ENCODE peak calls at places on chromosomes 12 and 14, in seven cellular contexts. One of them, this sample, is unnamed.

GRCh38 chr14:102052522-102052921 is 34.3 kb downstream of the HSP90AA1 start:
- DNase-seq in A549: no peak
- DNase-seq in SW480: no peak
- DNase-seq in NCI-H82: no peak
- DNase-seq in ACHN: no peak
- DNase-seq in GM20000: no peak
- DNase-seq in NAMALWA: no peak
- DNase-seq in this sample: no peak

GRCh38 chr14:22981090-22982012 is 1.0 kb downstream of the AJUBA start:
- DNase-seq in A549: peak
- DNase-seq in SW480: peak
- DNase-seq in NCI-H82: no peak
- DNase-seq in ACHN: no peak
- DNase-seq in GM20000: peak
- DNase-seq in NAMALWA: no peak
- DNase-seq in this sample: no peak

GRCh38 chr12:17169726-17170471 is 563.9 kb upstream of the LMO3 start:
- DNase-seq in A549: no peak
- DNase-seq in SW480: no peak
- DNase-seq in NCI-H82: peak
- DNase-seq in ACHN: no peak
- DNase-seq in GM20000: no peak
- DNase-seq in NAMALWA: no peak
- DNase-seq in this sample: no peak

GRCh38 chr14:104093366-104094055 is 8.0 kb downstream of the ASPG start:
- DNase-seq in A549: no peak
- DNase-seq in SW480: peak
- DNase-seq in NCI-H82: peak
- DNase-seq in ACHN: no peak
- DNase-seq in GM20000: no peak
- DNase-seq in NAMALWA: no peak
- DNase-seq in this sample: no peak

GRCh38 chr12:22532317-22532716 is 12.0 kb downstream of the C2CD5 start:
- DNase-seq in A549: no peak
- DNase-seq in SW480: no peak
- DNase-seq in NCI-H82: no peak
- DNase-seq in ACHN: no peak
- DNase-seq in GM20000: no peak
- DNase-seq in NAMALWA: no peak
- DNase-seq in this sample: no peak

GRCh38 chr12:9799961-9800360 is 27.3 kb upstream of the KLRF1 start:
- DNase-seq in A549: no peak
- DNase-seq in SW480: no peak
- DNase-seq in NCI-H82: peak
- DNase-seq in ACHN: no peak
- DNase-seq in GM20000: no peak
- DNase-seq in NAMALWA: no peak
- DNase-seq in this sample: no peak

GRCh38 chr14:98754343-98755025 is 517.5 kb downstream of the BCL11B start:
- DNase-seq in A549: no peak
- DNase-seq in SW480: no peak
- DNase-seq in NCI-H82: no peak
- DNase-seq in ACHN: no peak
- DNase-seq in GM20000: no peak
- DNase-seq in NAMALWA: no peak
- DNase-seq in this sample: no peak

GRCh38 chr12:52903855-52904508 is 894 bp downstream of the KRT8 start:
- DNase-seq in A549: peak
- DNase-seq in SW480: peak
- DNase-seq in NCI-H82: no peak
- DNase-seq in ACHN: peak
- DNase-seq in GM20000: peak
- DNase-seq in NAMALWA: no peak
- DNase-seq in this sample: no peak

GRCh38 chr12:105860556-105861207 is 278.1 kb downstream of the NUAK1 start:
- DNase-seq in A549: peak
- DNase-seq in SW480: peak
- DNase-seq in NCI-H82: peak
- DNase-seq in ACHN: no peak
- DNase-seq in GM20000: no peak
- DNase-seq in NAMALWA: no peak
- DNase-seq in this sample: no peak

GRCh38 chr14:61557262-61557661 is 138.1 kb upstream of the HIF1A start:
- DNase-seq in A549: no peak
- DNase-seq in SW480: no peak
- DNase-seq in NCI-H82: no peak
- DNase-seq in ACHN: no peak
- DNase-seq in GM20000: no peak
- DNase-seq in NAMALWA: no peak
- DNase-seq in this sample: no peak

GRCh38 chr14:101022121-101022520 is 118.6 kb upstream of the RTL1 start:
- DNase-seq in A549: no peak
- DNase-seq in SW480: no peak
- DNase-seq in NCI-H82: no peak
- DNase-seq in ACHN: no peak
- DNase-seq in GM20000: no peak
- DNase-seq in NAMALWA: no peak
- DNase-seq in this sample: no peak

GRCh38 chr12:62903151-62903550 is 31.8 kb downstream of the PPM1H start:
- DNase-seq in A549: no peak
- DNase-seq in SW480: no peak
- DNase-seq in NCI-H82: no peak
- DNase-seq in ACHN: no peak
- DNase-seq in GM20000: no peak
- DNase-seq in NAMALWA: peak
- DNase-seq in this sample: no peak

GRCh38 chr12:122909442-122910288 is 13.7 kb upstream of the VPS37B start:
- DNase-seq in A549: no peak
- DNase-seq in SW480: no peak
- DNase-seq in NCI-H82: no peak
- DNase-seq in ACHN: no peak
- DNase-seq in GM20000: no peak
- DNase-seq in NAMALWA: no peak
- DNase-seq in this sample: no peak

GRCh38 chr14:76320486-76320885 is 55.5 kb upstream of the ESRRB start:
- DNase-seq in A549: no peak
- DNase-seq in SW480: no peak
- DNase-seq in NCI-H82: no peak
- DNase-seq in ACHN: no peak
- DNase-seq in GM20000: no peak
- DNase-seq in NAMALWA: no peak
- DNase-seq in this sample: no peak

GRCh38 chr14:23539209-23539866 is 12.2 kb downstream of the ZFHX2 start:
- DNase-seq in A549: peak
- DNase-seq in SW480: peak
- DNase-seq in NCI-H82: peak
- DNase-seq in ACHN: peak
- DNase-seq in GM20000: peak
- DNase-seq in NAMALWA: peak
- DNase-seq in this sample: no peak

GRCh38 chr12:82740129-82741000 is 53.7 kb downstream of the TMTC2 start:
- DNase-seq in A549: peak
- DNase-seq in SW480: peak
- DNase-seq in NCI-H82: no peak
- DNase-seq in ACHN: peak
- DNase-seq in GM20000: no peak
- DNase-seq in NAMALWA: no peak
- DNase-seq in this sample: no peak